ENCODE peak calls at places on chromosome 10, in five cellular contexts. Q, N, J, L and T are unnamed samples.

GRCh38 chr10:129320340-129320739 is 146.7 kb upstream of the MGMT start:
- DNase-seq in J (no peak), Q (no peak), L (no peak), N (no peak), T (no peak)

GRCh38 chr10:113297226-113297625 is 255.6 kb upstream of the HABP2 start:
- DNase-seq in N (no peak), L (no peak), Q (no peak), J (no peak), T (peak; percentile 51)

GRCh38 chr10:21626457-21627161 is 92.6 kb downstream of the MLLT10 start:
- DNase-seq in L (no peak), N (peak; percentile 67), J (peak; percentile 21), Q (no peak), T (no peak)

GRCh38 chr10:101018118-101018599 is 12.8 kb downstream of the PDZD7 start:
- DNase-seq in J (no peak), L (no peak), N (no peak), Q (no peak), T (peak; percentile 34)

GRCh38 chr10:112875474-112876267 is 74.4 kb upstream of the TCF7L2 start:
- DNase-seq in Q (peak; percentile 25), L (no peak), J (no peak), N (peak; percentile 76), T (peak; percentile 86)

GRCh38 chr10:78895469-78895868 is 173.3 kb upstream of the ZMIZ1 start:
- DNase-seq in Q (no peak), L (no peak), J (no peak), N (no peak), T (no peak)

GRCh38 chr10:31136951-31137885 is 105.6 kb upstream of the ZNF438 start:
- DNase-seq in Q (peak; percentile 54), L (no peak), J (no peak), N (peak; percentile 46), T (no peak)

GRCh38 chr10:132197271-132198067 is 10.7 kb downstream of the DPYSL4 start:
- DNase-seq in N (no peak), J (no peak), L (no peak), Q (no peak), T (no peak)

GRCh38 chr10:121243899-121244241 is 354.4 kb downstream of the FGFR2 start:
- DNase-seq in N (no peak), Q (no peak), L (no peak), J (no peak), T (no peak)

GRCh38 chr10:66931949-66932343 is 6.1 kb downstream of the LRRTM3 start:
- DNase-seq in J (no peak), N (peak; percentile 28), Q (no peak), L (no peak), T (no peak)

GRCh38 chr10:101895781-101896180 is 52.2 kb upstream of the KCNIP2 start:
- DNase-seq in N (peak; percentile 59), L (no peak), J (no peak), Q (no peak), T (no peak)

GRCh38 chr10:101385866-101386658 is 32.1 kb downstream of the BTRC start:
- DNase-seq in J (no peak), N (no peak), Q (no peak), L (no peak), T (no peak)

GRCh38 chr10:100043796-100044195 is 34.0 kb upstream of the DNMBP start:
- DNase-seq in J (peak; percentile 22), Q (peak; percentile 75), N (peak; percentile 86), L (peak; percentile 56), T (peak; percentile 45)

GRCh38 chr10:103451871-103452713 is at the start of gene CALHM2:
- DNase-seq in J (peak; percentile 74), N (peak; percentile 27), L (peak; percentile 83), Q (peak; percentile 57), T (peak; percentile 47)

GRCh38 chr10:79146611-79147130 is 77.9 kb downstream of the ZMIZ1 start:
- DNase-seq in L (peak; percentile 89), J (peak; percentile 64), N (no peak), Q (peak; percentile 67), T (no peak)

GRCh38 chr10:132455986-132456847 is 59.2 kb downstream of the PWWP2B start:
- DNase-seq in N (no peak), J (peak; percentile 9), Q (no peak), L (no peak), T (no peak)

GRCh38 chr10:29668628-29669027 is 33.9 kb upstream of the SVIL start:
- DNase-seq in N (peak; percentile 84), Q (peak; percentile 55), L (no peak), J (no peak), T (peak; percentile 53)

GRCh38 chr10:18738835-18739234 is 79.6 kb downstream of the ARL5B start:
- DNase-seq in N (no peak), Q (no peak), L (no peak), J (no peak), T (no peak)

GRCh38 chr10:33421789-33422188 is 87.3 kb upstream of the NRP1 start:
- DNase-seq in J (no peak), Q (peak; percentile 18), L (peak; percentile 48), N (peak; percentile 68), T (peak; percentile 90)

GRCh38 chr10:83167081-83167480 is 972.2 kb upstream of the GHITM start:
- DNase-seq in N (no peak), Q (no peak), L (no peak), J (no peak), T (no peak)

DNA sequence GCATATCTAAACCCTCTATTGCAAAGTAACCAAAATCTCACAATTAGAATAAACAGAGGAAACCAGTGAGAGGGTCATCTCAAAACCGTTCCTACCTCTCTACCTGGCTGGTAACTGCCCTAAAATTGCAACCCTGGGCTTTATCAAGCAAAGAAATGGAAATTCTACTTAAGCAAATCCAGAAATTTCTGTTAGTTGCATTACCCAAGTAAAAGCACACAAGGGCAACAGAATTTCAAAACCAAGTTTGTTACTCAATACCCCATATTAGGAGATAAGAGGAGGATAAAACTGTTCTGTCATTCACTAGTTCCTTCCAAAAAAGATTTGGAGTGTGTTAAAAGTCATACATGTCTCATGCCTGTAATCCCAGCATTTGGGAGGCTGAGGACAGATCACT is 195.3 kb downstream of the FAM107B start:
- DNase-seq in L (no peak), J (no peak), Q (no peak), N (no peak), T (no peak)
- H3K27ac ChIP-seq in L (peak overlapping the region; percentile 62), J (no peak overlapping the region), Q (peak overlapping the region; percentile 97), N (no peak overlapping the region), T (peak overlapping the region; percentile 82)

GRCh38 chr10:91879514-91880170 is 29.6 kb downstream of the FGFBP3 start:
- DNase-seq in N (no peak), J (no peak), L (no peak), Q (no peak), T (no peak)
- H3K4me3 ChIP-seq in N (no peak overlapping the region), J (no peak overlapping the region), L (no peak overlapping the region), Q (no peak overlapping the region), T (no peak overlapping the region)

GRCh38 chr10:86357041-86357440 is 9.6 kb downstream of the GRID1 start:
- DNase-seq in Q (no peak), N (no peak), J (no peak), L (peak; percentile 49), T (no peak)
- TF ChIP-seq CTCF in Q (no peak), N (no peak), J (no peak), L (no peak), T (no peak)

GRCh38 chr10:71611709-71612422 is 107.7 kb downstream of the C10orf105 start:
- DNase-seq in J (no peak), Q (no peak), N (no peak), L (no peak), T (no peak)

GRCh38 chr10:71611131-71611530 is 108.4 kb downstream of the C10orf105 start:
- DNase-seq in L (no peak), J (no peak), Q (no peak), N (no peak), T (no peak)

GRCh38 chr10:71610651-71611050 is 108.9 kb downstream of the C10orf105 start:
- DNase-seq in Q (no peak), N (no peak), J (no peak), L (no peak), T (no peak)

GRCh38 chr10:71606721-71607430 is 112.7 kb downstream of the C10orf105 start:
- DNase-seq in N (no peak), J (no peak), Q (no peak), L (no peak), T (no peak)

DNA sequence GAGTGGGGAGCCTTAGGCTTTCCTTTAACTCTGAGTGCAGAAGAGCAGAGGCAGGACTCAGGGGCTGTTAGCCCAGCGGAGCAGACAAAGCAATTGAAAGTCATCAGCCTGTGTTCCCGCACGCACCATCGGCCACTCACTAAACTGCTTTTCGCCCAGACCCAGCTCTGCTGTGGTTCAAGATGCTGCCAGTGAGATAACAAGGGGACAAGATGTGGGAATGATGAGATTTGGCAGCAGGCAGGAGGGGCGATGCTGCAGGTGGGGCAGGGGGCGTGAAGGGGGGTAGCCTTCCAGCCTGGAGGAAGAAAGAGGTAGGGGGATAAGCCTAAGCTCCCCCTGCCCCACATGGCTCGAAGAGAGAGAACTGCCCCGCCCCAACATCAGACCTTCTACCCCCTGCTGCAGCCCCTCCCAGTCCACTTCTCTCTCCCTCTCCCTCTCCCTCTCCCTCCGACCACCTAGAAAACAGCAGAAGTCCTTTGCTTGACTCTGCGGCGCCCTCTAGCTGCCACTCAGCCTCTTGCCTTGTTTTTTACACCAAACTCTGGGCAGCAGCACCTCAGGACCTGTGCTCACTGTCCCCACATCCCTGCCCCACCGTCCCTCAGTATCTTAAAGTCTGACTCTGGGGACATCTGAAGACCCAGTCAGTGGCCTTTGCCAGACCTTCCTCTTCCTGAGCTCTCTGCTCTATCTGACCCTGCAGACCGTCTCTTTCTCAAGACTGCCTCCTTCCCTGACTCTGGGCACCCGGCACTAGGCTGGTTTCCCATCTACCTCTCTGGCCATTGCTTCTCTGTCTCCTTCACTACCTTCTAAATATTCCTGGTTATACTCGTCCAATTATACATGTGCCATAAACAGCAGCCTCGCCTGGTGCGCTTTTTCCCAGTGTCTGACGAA is 110.5 kb downstream of the C10orf105 start:
- DNase-seq in N (peak; percentile 20), J (peak; percentile 84), Q (peak; percentile 54), L (peak; percentile 82), T (peak; percentile 66)
- H3K27ac ChIP-seq in N (no peak overlapping the region), J (no peak overlapping the region), Q (no peak overlapping the region), L (no peak overlapping the region), T (no peak overlapping the region)